ENCODE peak calls at places on chromosomes 12 and 14, in five cellular contexts. L is stimulated activated CD8-positive, alpha-beta memory T cell treated with anti-CD3 and anti-CD28 coated beads, Interleukin-4, amount 100 ng/mL, for 1 hour; P is 8988T; N is C1 segment of cervical spinal cord; Q is cardiac muscle cell. B is an unnamed sample.

GRCh38 chr12:107522692-107523477 is 162.7 kb upstream of the PWP1 start:
- DNase-seq in Q (no peak), P (no peak), L (no peak), N (no peak), B (no peak)

GRCh38 chr14:49427117-49427516 is 159.1 kb downstream of the RPS29 start:
- DNase-seq in Q (no peak), P (no peak), N (no peak), L (no peak), B (no peak)

GRCh38 chr14:105257464-105257863 is 9.1 kb downstream of the BTBD6 start:
- DNase-seq in N (no peak), L (no peak), P (no peak), Q (no peak), B (no peak)

GRCh38 chr12:120855823-120856589 is 48.2 kb downstream of the SPPL3 start:
- DNase-seq in P (no peak), L (no peak), N (no peak), Q (no peak), B (no peak)

GRCh38 chr12:79174656-79175055 is 310.1 kb downstream of the SYT1 start:
- DNase-seq in L (no peak), N (no peak), Q (peak), P (no peak), B (no peak)

GRCh38 chr12:50174971-50175715 is 8.0 kb upstream of the CERS5 start:
- DNase-seq in L (no peak), P (no peak), N (no peak), Q (peak), B (peak)

GRCh38 chr12:2179058-2179457 is 126.3 kb downstream of the CACNA1C start:
- DNase-seq in L (no peak), P (no peak), N (no peak), Q (peak), B (no peak)

GRCh38 chr14:73660511-73660910 is 15.7 kb downstream of the DNAL1 start:
- DNase-seq in P (no peak), Q (no peak), L (no peak), N (no peak), B (no peak)

GRCh38 chr12:90481748-90482147 is 473.2 kb downstream of the CCER1 start:
- DNase-seq in L (no peak), Q (no peak), N (no peak), P (no peak), B (no peak)

GRCh38 chr12:47079365-47079893 is at the start of gene PCED1B:
- DNase-seq in L (peak), N (peak), P (peak), Q (peak), B (peak)

GRCh38 chr14:61498303-61498702 is 176.9 kb downstream of the PRKCH start:
- DNase-seq in P (no peak), Q (peak), L (no peak), N (no peak), B (no peak)

GRCh38 chr12:59708484-59708883 is 112.7 kb downstream of the SLC16A7 start:
- DNase-seq in P (no peak), N (no peak), L (no peak), Q (no peak), B (no peak)

GRCh38 chr12:53616950-53617349 is 9.2 kb downstream of the ATF7 start:
- DNase-seq in N (no peak), P (no peak), Q (no peak), L (no peak), B (no peak)

GRCh38 chr12:23282701-23283100 is 657.7 kb downstream of the ETNK1 start:
- DNase-seq in P (no peak), N (no peak), Q (no peak), L (no peak), B (no peak)

GRCh38 chr14:56899829-56900228 is 89.5 kb upstream of the OTX2 start:
- DNase-seq in P (no peak), N (no peak), Q (no peak), L (no peak), B (no peak)

GRCh38 chr12:91203610-91204009 is 21.0 kb upstream of the DCN start:
- DNase-seq in P (no peak), N (no peak), Q (no peak), L (no peak), B (no peak)

GRCh38 chr12:53328043-53328435 is 6.6 kb upstream of the AAAS start:
- DNase-seq in P (peak), Q (no peak), N (no peak), L (no peak), B (no peak)

GRCh38 chr12:99911967-99912366 is 72.8 kb downstream of the ANKS1B start:
- DNase-seq in P (no peak), N (no peak), Q (peak), L (no peak), B (no peak)

GRCh38 chr12:111322336-111323250 is 46.3 kb downstream of the PHETA1 start:
- DNase-seq in Q (no peak), N (peak), P (no peak), L (no peak), B (no peak)

GRCh38 chr14:23300687-23301223 is 1.9 kb downstream of the PPP1R3E start:
- DNase-seq in L (no peak), N (peak), P (no peak), Q (peak), B (no peak)

GRCh38 chr14:31937730-31938346 is 139.3 kb upstream of the ARHGAP5 start:
- DNase-seq in P (peak), Q (peak), N (peak), L (no peak), B (no peak)

GRCh38 chr14:63747836-63748235 is 20.0 kb upstream of the SGPP1 start:
- DNase-seq in L (no peak), P (no peak), N (no peak), Q (no peak), B (no peak)

GRCh38 chr12:57270966-57271470 is 20.0 kb upstream of the STAC3 start:
- DNase-seq in N (no peak), Q (no peak), P (no peak), L (no peak), B (no peak)

GRCh38 chr14:53851394-53852056 is 105.1 kb downstream of the BMP4 start:
- DNase-seq in N (no peak), Q (peak), L (no peak), P (no peak), B (no peak)